ENCODE peak calls at places on chromosomes 16 and 17, in eight cellular contexts. V is GM23338, Z is stomach, H is SK-N-MC, O is endothelial cell of umbilical vein, U is SK-N-SH, N is upper lobe of left lung, M is HCT116. L is an unnamed sample.

GRCh38 chr16:88393034-88393433 is 10.3 kb downstream of the ZNF469 start:
- DNase-seq in H (no peak), N (peak), V (no peak), U (no peak), O (peak), M (no peak), Z (peak), L (no peak)

GRCh38 chr17:78532922-78533640 is 44.1 kb downstream of the DNAH17 start:
- DNase-seq in M (peak), N (no peak), H (no peak), O (peak), V (no peak), Z (no peak), U (no peak), L (no peak)

GRCh38 chr16:52069866-52070265 is 477.1 kb downstream of the TOX3 start:
- DNase-seq in V (peak), N (no peak), M (no peak), U (peak), O (no peak), Z (no peak), H (no peak), L (no peak)

GRCh38 chr16:57753448-57754353 is 18.1 kb downstream of the KATNB1 start:
- DNase-seq in H (no peak), V (no peak), M (no peak), Z (no peak), U (no peak), O (no peak), N (peak), L (no peak)

GRCh38 chr16:80463303-80463702 is 77.5 kb upstream of the DYNLRB2 start:
- DNase-seq in O (no peak), H (no peak), Z (no peak), V (no peak), M (no peak), N (no peak), U (no peak), L (no peak)

GRCh38 chr17:58611331-58611730 is 80.5 kb downstream of the TEX14 start:
- DNase-seq in M (no peak), H (no peak), Z (no peak), V (no peak), N (no peak), O (no peak), U (no peak), L (no peak)

GRCh38 chr16:64659863-64660262 is 462.0 kb downstream of the CDH11 start:
- DNase-seq in M (no peak), V (no peak), N (no peak), U (no peak), O (no peak), Z (no peak), H (no peak), L (no peak)

GRCh38 chr17:81429813-81430510 is 34.7 kb downstream of the BAHCC1 start:
- DNase-seq in N (peak), H (no peak), V (no peak), O (no peak), Z (no peak), M (no peak), U (peak), L (no peak)

GRCh38 chr16:76854234-76854633 is 336.8 kb upstream of the MON1B start:
- DNase-seq in Z (no peak), O (no peak), N (no peak), U (peak), H (no peak), V (peak), M (no peak), L (no peak)

GRCh38 chr17:41082565-41083136 is 1.3 kb upstream of the KRTAP4-7 start:
- DNase-seq in U (no peak), Z (no peak), V (no peak), H (peak), O (no peak), M (no peak), N (no peak), L (no peak)

GRCh38 chr16:49637933-49638695 is 217.8 kb downstream of the ZNF423 start:
- DNase-seq in U (no peak), M (no peak), V (no peak), O (no peak), N (peak), H (no peak), Z (no peak), L (no peak)

GRCh38 chr17:73066148-73066884 is 26.2 kb downstream of the SLC39A11 start:
- DNase-seq in N (no peak), V (no peak), H (no peak), U (no peak), O (no peak), Z (no peak), M (no peak), L (no peak)

GRCh38 chr16:55778718-55779117 is 54.2 kb downstream of the CES1 start:
- DNase-seq in Z (no peak), O (no peak), H (no peak), M (no peak), U (no peak), V (no peak), N (no peak), L (no peak)

GRCh38 chr16:82024883-82025282 is 10.2 kb upstream of the HSD17B2 start:
- DNase-seq in Z (no peak), O (no peak), N (no peak), H (no peak), V (no peak), M (no peak), U (no peak), L (no peak)

GRCh38 chr17:65594585-65594940 is 33.1 kb upstream of the AXIN2 start:
- DNase-seq in U (no peak), Z (no peak), H (no peak), V (no peak), M (no peak), O (no peak), N (no peak), L (no peak)

GRCh38 chr17:32936157-32936893 is 8.4 kb downstream of the TMEM98 start:
- DNase-seq in H (no peak), N (no peak), O (no peak), U (no peak), V (no peak), M (no peak), Z (no peak), L (no peak)

GRCh38 chr17:78868391-78868790 is 27.8 kb upstream of the USP36 start:
- DNase-seq in Z (no peak), O (no peak), N (no peak), H (no peak), V (no peak), M (no peak), U (no peak), L (no peak)

GRCh38 chr17:74749262-74750038 is 1.0 kb downstream of the NHERF1 start:
- DNase-seq in V (peak), Z (no peak), U (peak), O (no peak), H (no peak), N (peak), M (no peak), L (peak)

GRCh38 chr17:31610301-31610910 is 218.9 kb downstream of the RAB11FIP4 start:
- DNase-seq in M (no peak), O (no peak), N (no peak), H (no peak), U (no peak), Z (no peak), V (peak), L (no peak)

GRCh38 chr16:72467157-72467759 is 295.3 kb upstream of the PMFBP1 start:
- DNase-seq in O (peak), M (peak), Z (no peak), H (no peak), U (peak), N (no peak), V (peak), L (no peak)

GRCh38 chr17:78745407-78746088 is 36.5 kb downstream of the CYTH1 start:
- DNase-seq in Z (no peak), H (no peak), U (no peak), N (peak), O (peak), M (no peak), V (peak), L (no peak)

GRCh38 chr17:48024149-48025039 is 13.2 kb downstream of the COPZ2 start:
- DNase-seq in M (peak), Z (peak), O (no peak), N (peak), U (no peak), V (peak), H (no peak), L (no peak)

GRCh38 chr16:87953308-87954208 is 2.3 kb downstream of the BANP start:
- DNase-seq in V (no peak), U (no peak), O (peak), Z (no peak), N (no peak), H (no peak), M (no peak), L (no peak)

GRCh38 chr17:16463341-16464000 is 28.5 kb downstream of the LRRC75A start:
- DNase-seq in V (peak), N (peak), H (no peak), Z (peak), M (no peak), O (peak), U (peak), L (no peak)

GRCh38 chr16:49492896-49493620 is 119.5 kb downstream of the C16orf78 start:
- DNase-seq in N (peak), U (peak), M (no peak), Z (no peak), O (no peak), H (no peak), V (peak), L (no peak)

GRCh38 chr17:27547301-27547683 is 83.7 kb upstream of the LGALS9 start:
- DNase-seq in H (no peak), M (no peak), N (no peak), U (no peak), Z (no peak), O (no peak), V (no peak), L (no peak)

GRCh38 chr17:45135192-45135977 is at the start of gene ACBD4:
- DNase-seq in V (peak), O (peak), U (peak), M (peak), Z (peak), N (peak), H (peak), L (peak)
- TF ChIP-seq POLR2AphosphoS5 in V (peak), O (no peak), U (peak), M (peak), Z (peak), N (peak), H (peak), L (peak)

GRCh38 chr16:609984-610383 is 20.1 kb downstream of the RAB40C start:
- DNase-seq in O (no peak), M (no peak), H (no peak), N (no peak), U (no peak), Z (no peak), V (no peak), L (no peak)

GRCh38 chr16:606656-607307 is 16.9 kb downstream of the RAB40C start:
- DNase-seq in O (no peak), M (no peak), N (no peak), U (no peak), V (no peak), Z (no peak), H (no peak), L (no peak)

GRCh38 chr16:609316-609715 is 19.4 kb downstream of the RAB40C start:
- DNase-seq in V (no peak), M (no peak), Z (no peak), U (no peak), H (no peak), O (no peak), N (no peak), L (no peak)

GRCh38 chr16:608019-608418 is 18.2 kb downstream of the RAB40C start:
- DNase-seq in O (no peak), N (no peak), V (no peak), U (no peak), M (no peak), H (no peak), Z (no peak), L (no peak)

DNA sequence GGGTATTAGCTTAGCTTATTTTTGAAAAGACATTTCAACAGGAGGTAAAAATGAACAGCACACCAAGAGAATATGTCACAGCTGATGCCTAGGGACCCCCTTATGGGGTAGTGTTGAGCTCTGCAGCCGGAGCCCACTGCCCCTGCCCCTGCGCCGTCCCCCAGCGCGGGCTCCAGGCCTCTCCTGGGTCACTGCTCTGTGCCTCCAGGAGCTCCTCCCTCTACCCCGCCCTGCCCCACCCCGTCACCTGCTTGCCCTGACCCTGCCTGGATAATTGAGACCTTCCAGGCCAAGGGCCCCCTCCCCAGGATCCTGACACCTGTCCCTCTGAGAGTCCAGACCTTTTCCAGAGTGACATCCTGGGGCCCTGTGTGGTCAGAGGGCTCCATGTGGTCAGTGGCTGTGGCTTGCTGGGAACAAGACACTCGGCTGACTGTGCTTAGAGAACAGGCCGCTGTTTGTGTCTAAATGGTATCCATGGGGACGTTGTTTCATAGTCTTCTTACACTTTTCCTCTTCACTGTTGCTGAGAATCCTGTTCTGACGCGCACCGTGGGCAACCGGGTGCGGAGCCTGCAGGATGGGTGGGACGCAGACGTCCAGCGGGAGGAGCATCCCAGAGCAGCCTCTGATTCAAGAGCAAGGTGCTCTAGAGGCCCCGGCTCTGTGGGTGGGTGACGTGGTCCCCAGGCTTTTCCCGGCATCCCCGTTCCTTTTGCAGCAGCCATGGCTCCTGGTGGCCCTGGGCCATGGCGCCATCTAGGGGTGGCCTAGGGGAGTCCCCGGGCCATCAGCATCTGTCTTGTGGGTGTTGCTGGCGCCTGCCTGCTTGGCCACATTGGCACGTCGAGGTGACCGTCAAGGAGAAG is 20.0 kb upstream of the WFIKKN1 start:
- DNase-seq in N (no peak), H (no peak), M (no peak), O (no peak), U (peak), V (peak), Z (peak), L (no peak)
- TF ChIP-seq POLR2AphosphoS5 in N (no peak), H (no peak), M (no peak), O (no peak), U (no peak), V (no peak), Z (no peak), L (no peak)

GRCh38 chr16:84120023-84120422 is 3.3 kb upstream of the MBTPS1 start:
- DNase-seq in H (no peak), Z (no peak), N (no peak), M (no peak), V (no peak), U (no peak), O (no peak), L (no peak)

GRCh38 chr16:84119368-84119767 is 2.6 kb upstream of the MBTPS1 start:
- DNase-seq in O (no peak), N (no peak), H (no peak), M (no peak), U (no peak), Z (no peak), V (no peak), L (no peak)

GRCh38 chr16:84121007-84121406 is 4.3 kb upstream of the MBTPS1 start:
- DNase-seq in U (no peak), H (no peak), V (no peak), M (no peak), N (peak), Z (no peak), O (no peak), L (no peak)

GRCh38 chr16:84124529-84125073 is 7.9 kb upstream of the MBTPS1 start:
- DNase-seq in N (no peak), O (no peak), H (no peak), Z (no peak), M (no peak), U (no peak), V (no peak), L (no peak)
- TF ChIP-seq POLR2AphosphoS5 in N (no peak), O (no peak), H (no peak), Z (no peak), M (no peak), U (no peak), V (no peak), L (no peak)

DNA sequence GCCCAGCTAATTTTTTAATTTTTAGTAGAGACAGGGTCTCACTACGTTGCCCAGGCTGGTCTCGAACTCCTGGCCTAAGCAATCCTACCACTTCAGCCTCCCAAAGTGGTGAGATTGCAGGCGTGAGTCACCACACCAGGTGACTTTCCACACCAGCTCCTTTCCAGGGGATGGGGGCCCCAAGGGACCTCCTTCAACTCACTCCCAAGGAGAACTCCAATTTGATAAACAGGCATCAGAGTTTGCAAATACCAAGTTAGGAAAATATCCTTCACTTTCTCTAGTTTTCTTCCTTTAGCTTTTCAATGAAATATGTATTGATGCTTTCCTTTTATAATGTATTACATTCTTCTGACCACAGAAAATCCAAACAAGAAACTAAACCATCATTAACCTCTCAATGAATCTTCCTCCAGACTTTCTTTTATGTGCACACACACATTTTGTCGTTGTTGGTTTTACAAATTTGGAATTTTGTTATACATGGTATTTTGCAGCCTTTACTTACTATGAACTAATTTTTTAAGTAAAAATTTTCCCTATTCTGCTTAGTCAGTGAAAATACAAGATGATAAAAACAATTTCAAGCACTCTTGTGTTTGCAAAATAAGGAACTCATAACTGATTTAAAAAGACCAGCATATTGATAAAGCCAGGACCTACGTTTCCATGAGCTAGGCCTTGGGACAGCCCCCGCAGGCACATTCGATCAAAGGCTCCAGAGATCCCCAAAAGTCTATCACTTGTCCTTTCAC is 32.0 kb downstream of the GAS7 start:
- DNase-seq in O (no peak), V (no peak), H (no peak), Z (no peak), U (no peak), N (no peak), M (no peak), L (no peak)
- TF ChIP-seq POLR2AphosphoS5 in O (no peak), V (no peak), H (no peak), Z (no peak), U (no peak), N (no peak), M (no peak), L (no peak)

GRCh38 chr17:45316271-45317112 is at the start of gene MAP3K14:
- DNase-seq in V (peak), Z (peak), O (peak), H (no peak), N (peak), U (peak), M (no peak), L (peak)
- TF ChIP-seq POLR2AphosphoS5 in V (peak), Z (peak), O (peak), H (peak), N (peak), U (peak), M (peak), L (peak)

DNA sequence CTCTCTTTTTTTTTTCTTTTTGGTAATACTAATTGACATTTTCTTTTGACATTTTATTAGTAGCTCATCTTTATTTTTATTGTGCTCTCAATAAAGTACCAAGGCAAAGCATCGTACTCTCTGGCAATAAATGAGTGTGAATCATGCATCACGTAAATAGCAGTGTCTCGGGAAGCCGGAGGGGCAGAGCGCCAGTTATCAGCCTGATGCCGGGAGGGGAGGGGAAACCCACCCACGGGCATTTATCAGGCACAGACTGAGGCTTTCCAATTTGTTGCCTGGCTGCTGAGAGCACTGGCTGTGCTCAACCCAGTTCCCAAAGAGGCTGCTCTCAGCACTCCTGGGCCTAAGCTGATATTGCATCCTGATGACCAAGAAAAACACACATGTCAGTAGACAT is 118.4 kb upstream of the CDH5 start:
- DNase-seq in H (no peak), O (no peak), U (no peak), N (no peak), Z (peak), M (no peak), V (no peak), L (no peak)
- TF ChIP-seq POLR2AphosphoS5 in H (no peak), O (no peak), U (no peak), N (peak), Z (no peak), M (no peak), V (no peak), L (no peak)

GRCh38 chr17:19750835-19751234 is 2.7 kb upstream of the ALDH3A1 start:
- DNase-seq in N (no peak), H (no peak), O (no peak), M (no peak), V (no peak), Z (no peak), U (no peak), L (no peak)

GRCh38 chr17:19755392-19755791 is 7.3 kb upstream of the ALDH3A1 start:
- DNase-seq in M (no peak), H (no peak), Z (no peak), V (no peak), U (no peak), O (no peak), N (no peak), L (no peak)

GRCh38 chr17:19752216-19753048 is 4.3 kb upstream of the ALDH3A1 start:
- DNase-seq in M (no peak), H (no peak), V (no peak), U (no peak), Z (no peak), N (no peak), O (no peak), L (no peak)

GRCh38 chr17:19753661-19754463 is 5.8 kb upstream of the ALDH3A1 start:
- DNase-seq in Z (peak), H (no peak), M (peak), U (no peak), V (peak), O (no peak), N (no peak), L (no peak)

DNA sequence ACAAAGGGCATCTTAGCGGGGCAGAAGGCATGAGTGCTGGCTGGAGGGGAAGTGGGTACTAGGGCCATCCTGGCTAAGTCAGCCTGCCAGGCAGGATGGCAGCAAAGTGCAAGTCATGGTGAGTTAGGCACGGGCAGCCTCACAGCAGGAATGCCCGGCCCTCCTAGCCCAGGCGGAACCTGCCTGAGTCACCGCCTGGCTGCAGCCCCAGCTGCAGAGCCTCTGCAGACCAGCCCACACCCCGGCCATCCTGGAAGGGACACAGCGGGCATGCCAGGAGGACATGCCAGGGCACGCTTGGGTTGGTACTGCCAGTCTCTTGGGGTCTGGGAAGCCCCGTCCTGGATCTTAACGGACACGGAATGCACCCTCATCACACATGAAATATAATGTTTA is 4.9 kb upstream of the ALDH3A1 start:
- DNase-seq in Z (peak), O (peak), N (no peak), V (no peak), M (peak), H (no peak), U (peak), L (no peak)
- TF ChIP-seq POLR2AphosphoS5 in Z (peak), O (peak), N (peak), V (no peak), M (peak), H (no peak), U (peak), L (no peak)